ENCODE peak calls at places on chromosomes 4 and X, in seven cellular contexts. One of them, this sample, is unnamed.

GRCh38 chr4:188372051-188372450 is 232.8 kb downstream of the TRIML1 start:
- DNase-seq in NCI-H1930: no peak
- DNase-seq in GM19239: no peak
- DNase-seq in activated CD8-positive, alpha-beta memory T cell treated with anti-CD3 and anti-CD28 coated beads for 1 hour: no peak
- DNase-seq in stimulated activated CD4-positive, alpha-beta T cell treated with anti-CD3 and anti-CD28 coated beads, Interleukin-4, amount 100 ng/mL, for 1 hour: no peak
- DNase-seq in RWPE1: peak; percentile 56
- DNase-seq in fibroblast of pulmonary artery: no peak
- DNase-seq in this sample: no peak

GRCh38 chr4:98510757-98511517 is 147.5 kb downstream of the TSPAN5 start:
- DNase-seq in NCI-H1930: no peak
- DNase-seq in GM19239: no peak
- DNase-seq in activated CD8-positive, alpha-beta memory T cell treated with anti-CD3 and anti-CD28 coated beads for 1 hour: no peak
- DNase-seq in stimulated activated CD4-positive, alpha-beta T cell treated with anti-CD3 and anti-CD28 coated beads, Interleukin-4, amount 100 ng/mL, for 1 hour: no peak
- DNase-seq in RWPE1: peak; percentile 8
- DNase-seq in fibroblast of pulmonary artery: peak; percentile 83
- DNase-seq in this sample: no peak

GRCh38 chr4:83316459-83317170 is 18.0 kb downstream of the HPSE start:
- DNase-seq in NCI-H1930: no peak
- DNase-seq in GM19239: no peak
- DNase-seq in activated CD8-positive, alpha-beta memory T cell treated with anti-CD3 and anti-CD28 coated beads for 1 hour: no peak
- DNase-seq in stimulated activated CD4-positive, alpha-beta T cell treated with anti-CD3 and anti-CD28 coated beads, Interleukin-4, amount 100 ng/mL, for 1 hour: no peak
- DNase-seq in RWPE1: peak; percentile 48
- DNase-seq in fibroblast of pulmonary artery: no peak
- DNase-seq in this sample: no peak

GRCh38 chr4:183241322-183241640 is 78.8 kb downstream of the CLDN22 start:
- DNase-seq in NCI-H1930: no peak
- DNase-seq in GM19239: no peak
- DNase-seq in activated CD8-positive, alpha-beta memory T cell treated with anti-CD3 and anti-CD28 coated beads for 1 hour: no peak
- DNase-seq in stimulated activated CD4-positive, alpha-beta T cell treated with anti-CD3 and anti-CD28 coated beads, Interleukin-4, amount 100 ng/mL, for 1 hour: no peak
- DNase-seq in RWPE1: peak; percentile 72
- DNase-seq in fibroblast of pulmonary artery: peak; percentile 89
- DNase-seq in this sample: no peak

GRCh38 chrX:77447339-77448149 is at the start of gene FGF16:
- DNase-seq in NCI-H1930: no peak
- DNase-seq in GM19239: no peak
- DNase-seq in activated CD8-positive, alpha-beta memory T cell treated with anti-CD3 and anti-CD28 coated beads for 1 hour: no peak
- DNase-seq in stimulated activated CD4-positive, alpha-beta T cell treated with anti-CD3 and anti-CD28 coated beads, Interleukin-4, amount 100 ng/mL, for 1 hour: peak; percentile 8
- DNase-seq in RWPE1: no peak
- DNase-seq in fibroblast of pulmonary artery: no peak
- DNase-seq in this sample: peak; percentile 30

GRCh38 chr4:152540293-152540674 is 4.4 kb upstream of the FBXW7 start:
- DNase-seq in NCI-H1930: no peak
- DNase-seq in GM19239: no peak
- DNase-seq in activated CD8-positive, alpha-beta memory T cell treated with anti-CD3 and anti-CD28 coated beads for 1 hour: no peak
- DNase-seq in stimulated activated CD4-positive, alpha-beta T cell treated with anti-CD3 and anti-CD28 coated beads, Interleukin-4, amount 100 ng/mL, for 1 hour: no peak
- DNase-seq in RWPE1: no peak
- DNase-seq in fibroblast of pulmonary artery: no peak
- DNase-seq in this sample: peak; percentile 34

GRCh38 chr4:1975880-1976279 is 32.9 kb downstream of the NELFA start:
- DNase-seq in NCI-H1930: no peak
- DNase-seq in GM19239: no peak
- DNase-seq in activated CD8-positive, alpha-beta memory T cell treated with anti-CD3 and anti-CD28 coated beads for 1 hour: no peak
- DNase-seq in stimulated activated CD4-positive, alpha-beta T cell treated with anti-CD3 and anti-CD28 coated beads, Interleukin-4, amount 100 ng/mL, for 1 hour: no peak
- DNase-seq in RWPE1: no peak
- DNase-seq in fibroblast of pulmonary artery: no peak
- DNase-seq in this sample: no peak

GRCh38 chrX:68363984-68364383 is 69.3 kb downstream of the OPHN1 start:
- DNase-seq in NCI-H1930: no peak
- DNase-seq in GM19239: no peak
- DNase-seq in activated CD8-positive, alpha-beta memory T cell treated with anti-CD3 and anti-CD28 coated beads for 1 hour: no peak
- DNase-seq in stimulated activated CD4-positive, alpha-beta T cell treated with anti-CD3 and anti-CD28 coated beads, Interleukin-4, amount 100 ng/mL, for 1 hour: no peak
- DNase-seq in RWPE1: no peak
- DNase-seq in fibroblast of pulmonary artery: no peak
- DNase-seq in this sample: no peak

GRCh38 chr4:85895755-85896154 is 420.8 kb downstream of the ARHGAP24 start:
- DNase-seq in NCI-H1930: no peak
- DNase-seq in GM19239: no peak
- DNase-seq in activated CD8-positive, alpha-beta memory T cell treated with anti-CD3 and anti-CD28 coated beads for 1 hour: no peak
- DNase-seq in stimulated activated CD4-positive, alpha-beta T cell treated with anti-CD3 and anti-CD28 coated beads, Interleukin-4, amount 100 ng/mL, for 1 hour: no peak
- DNase-seq in RWPE1: no peak
- DNase-seq in fibroblast of pulmonary artery: no peak
- DNase-seq in this sample: no peak

GRCh38 chrX:5306654-5307121 is 922.0 kb downstream of the NLGN4X start:
- DNase-seq in NCI-H1930: no peak
- DNase-seq in GM19239: no peak
- DNase-seq in activated CD8-positive, alpha-beta memory T cell treated with anti-CD3 and anti-CD28 coated beads for 1 hour: no peak
- DNase-seq in stimulated activated CD4-positive, alpha-beta T cell treated with anti-CD3 and anti-CD28 coated beads, Interleukin-4, amount 100 ng/mL, for 1 hour: no peak
- DNase-seq in RWPE1: no peak
- DNase-seq in fibroblast of pulmonary artery: no peak
- DNase-seq in this sample: no peak

This sample was measured in WTC11.